ENCODE peak calls at places on chromosome X, in ten cellular contexts. V is retinal pigment epithelial cell; J is T-helper 17 cell; N is stimulated activated CD4-positive, alpha-beta T cell treated with anti-CD3 and anti-CD28 coated beads, Interleukin-15, amount 100 ng/mL, for 1 hour; K is Peyer's patch; G is hepatocyte; Q is retina; O is natural killer cell treated with Interleukin-12 subunit alpha and Interleukin-12 subunit beta and Interleukin-15 and Interleukin-18, amount 100 ng/mL, for 72 hours; R is effector memory CD8-positive, alpha-beta T cell; U is globus pallidus. H is an unnamed sample.

GRCh38 chrX:9368262-9368661 is 96.6 kb upstream of the TBL1X start:
- DNase-seq in V (no peak), J (no peak), N (no peak), K (no peak), G (no peak), Q (no peak), O (no peak), R (no peak), U (no peak), H (no peak)

GRCh38 chrX:115410731-115411435 is 121.4 kb downstream of the LUZP4 start:
- DNase-seq in V (no peak), J (no peak), N (no peak), K (no peak), G (no peak), Q (no peak), O (no peak), R (no peak), U (no peak), H (no peak)

GRCh38 chrX:1223253-1223621 is 10.8 kb upstream of the CRLF2 start:
- DNase-seq in V (no peak), J (no peak), N (no peak), K (peak), G (no peak), Q (no peak), O (no peak), R (no peak), U (no peak), H (no peak)

GRCh38 chrX:22081475-22082092 is 49.5 kb downstream of the PHEX start:
- DNase-seq in V (no peak), J (no peak), N (peak), K (peak), G (peak), Q (no peak), O (peak), R (peak), U (peak), H (peak)

GRCh38 chrX:93932471-93933220 is 258.6 kb downstream of the FAM133A start:
- DNase-seq in V (no peak), J (no peak), N (no peak), K (no peak), G (peak), Q (no peak), O (no peak), R (no peak), U (no peak), H (no peak)

GRCh38 chrX:72003811-72004750 is 93.4 kb downstream of the NHSL2 start:
- DNase-seq in V (no peak), J (no peak), N (no peak), K (no peak), G (peak), Q (no peak), O (no peak), R (no peak), U (no peak), H (no peak)

GRCh38 chrX:132180929-132181328 is 38.3 kb downstream of the RAP2C start:
- DNase-seq in V (no peak), J (no peak), N (no peak), K (no peak), G (peak), Q (no peak), O (no peak), R (no peak), U (no peak), H (no peak)

GRCh38 chrX:97389761-97390192 is 506.1 kb downstream of the RPA4 start:
- DNase-seq in V (no peak), J (no peak), N (no peak), K (no peak), G (peak), Q (no peak), O (no peak), R (no peak), U (no peak), H (no peak)

GRCh38 chrX:153924149-153924861 is 1.8 kb downstream of the ARHGAP4 start:
- DNase-seq in V (no peak), J (peak), N (no peak), K (peak), G (no peak), Q (no peak), O (no peak), R (peak), U (no peak), H (peak)

GRCh38 chrX:51899741-51900140 is 6.3 kb downstream of the MAGED1 start:
- DNase-seq in V (peak), J (no peak), N (no peak), K (no peak), G (no peak), Q (no peak), O (no peak), R (no peak), U (no peak), H (no peak)

GRCh38 chrX:101191217-101191750 is 28.3 kb upstream of the DRP2 start:
- DNase-seq in V (no peak), J (no peak), N (no peak), K (no peak), G (peak), Q (peak), O (peak), R (no peak), U (no peak), H (no peak)

GRCh38 chrX:140432328-140433025 is 72.4 kb downstream of the SOX3 start:
- DNase-seq in V (no peak), J (no peak), N (no peak), K (no peak), G (peak), Q (no peak), O (no peak), R (no peak), U (peak), H (no peak)

GRCh38 chrX:5650904-5651303 is 577.8 kb downstream of the NLGN4X start:
- DNase-seq in V (no peak), J (no peak), N (no peak), K (no peak), G (no peak), Q (no peak), O (no peak), R (no peak), U (no peak), H (no peak)

GRCh38 chrX:150489359-150490015 is 78.9 kb upstream of the MTM1 start:
- DNase-seq in V (no peak), J (no peak), N (no peak), K (no peak), G (no peak), Q (no peak), O (peak), R (no peak), U (no peak), H (no peak)

GRCh38 chrX:23803931-23804381 is 21.0 kb downstream of the SAT1 start:
- DNase-seq in V (peak), J (no peak), N (no peak), K (no peak), G (peak), Q (no peak), O (no peak), R (no peak), U (no peak), H (no peak)

GRCh38 chrX:71619193-71619592 is 882 bp upstream of the CXCR3 start:
- DNase-seq in V (no peak), J (no peak), N (peak), K (no peak), G (no peak), Q (no peak), O (peak), R (peak), U (no peak), H (no peak)

GRCh38 chrX:118682258-118683014 is 45.0 kb upstream of the IL13RA1 start:
- DNase-seq in V (no peak), J (no peak), N (no peak), K (no peak), G (no peak), Q (no peak), O (no peak), R (no peak), U (no peak), H (peak)

GRCh38 chrX:23616361-23616760 is 50.9 kb upstream of the PRDX4 start:
- DNase-seq in V (no peak), J (no peak), N (no peak), K (no peak), G (peak), Q (no peak), O (no peak), R (no peak), U (peak), H (no peak)

GRCh38 chrX:13835825-13836224 is 18.9 kb upstream of the GPM6B start:
- DNase-seq in V (no peak), J (no peak), N (no peak), K (no peak), G (no peak), Q (no peak), O (no peak), R (no peak), U (no peak), H (no peak)

GRCh38 chrX:39260965-39261364 is 459.7 kb downstream of the MID1IP1 start:
- DNase-seq in V (no peak), J (no peak), N (no peak), K (no peak), G (no peak), Q (no peak), O (no peak), R (no peak), U (no peak), H (no peak)

H was measured in NCI-H526 treated with DMSO at 0.1 percent for 48 hours.